ENCODE peak calls at places on chromosome 14, in ten cellular contexts. A, N, X, W, Z, D, T, S, K and L are unnamed samples.

GRCh38 chr14:80211143-80212024 is at the start of gene DIO2:
- DNase-seq in A (no peak), N (no peak), X (no peak), W (no peak), Z (peak; percentile 14), D (peak; percentile 74), T (peak; percentile 16), S (peak; percentile 81), K (no peak), L (no peak)

GRCh38 chr14:97401714-97402113 is 604.5 kb downstream of the VRK1 start:
- DNase-seq in A (no peak), N (no peak), X (no peak), W (no peak), Z (no peak), D (no peak), T (no peak), S (no peak), K (no peak), L (no peak)

GRCh38 chr14:72907886-72908285 is 14.0 kb upstream of the DPF3 start:
- DNase-seq in A (no peak), N (no peak), X (no peak), W (no peak), Z (peak; percentile 87), D (peak; percentile 92), T (peak; percentile 90), S (no peak), K (no peak), L (peak; percentile 80)

GRCh38 chr14:100030441-100031153 is 34.6 kb upstream of the EVL start:
- DNase-seq in A (peak; percentile 74), N (no peak), X (no peak), W (peak; percentile 9), Z (peak; percentile 71), D (peak; percentile 90), T (peak; percentile 68), S (no peak), K (no peak), L (peak; percentile 51)

GRCh38 chr14:61768240-61768639 is 6.0 kb downstream of the SNAPC1 start:
- DNase-seq in A (no peak), N (no peak), X (no peak), W (no peak), Z (no peak), D (no peak), T (no peak), S (no peak), K (no peak), L (no peak)

GRCh38 chr14:96091149-96091693 is 52.1 kb downstream of the C14orf132 start:
- DNase-seq in A (no peak), N (no peak), X (no peak), W (no peak), Z (no peak), D (no peak), T (no peak), S (peak; percentile 62), K (no peak), L (no peak)

GRCh38 chr14:55074662-55075061 is 23.2 kb downstream of the MAPK1IP1L start:
- DNase-seq in A (no peak), N (no peak), X (no peak), W (no peak), Z (no peak), D (peak; percentile 31), T (peak; percentile 26), S (no peak), K (no peak), L (no peak)

GRCh38 chr14:101398011-101398410 is 163.3 kb upstream of the DIO3 start:
- DNase-seq in A (no peak), N (no peak), X (no peak), W (no peak), Z (no peak), D (no peak), T (no peak), S (no peak), K (no peak), L (no peak)

GRCh38 chr14:24674204-24674970 is 40.4 kb upstream of the GZMB start:
- DNase-seq in A (no peak), N (no peak), X (no peak), W (no peak), Z (no peak), D (no peak), T (no peak), S (no peak), K (no peak), L (no peak)

GRCh38 chr14:64970776-64971451 is 1.2 kb downstream of the RAB15 start:
- DNase-seq in A (no peak), N (no peak), X (no peak), W (no peak), Z (no peak), D (peak; percentile 63), T (no peak), S (no peak), K (no peak), L (no peak)

GRCh38 chr14:89365071-89365801 is 51.8 kb downstream of the FOXN3 start:
- DNase-seq in A (no peak), N (no peak), X (peak; percentile 9), W (no peak), Z (no peak), D (no peak), T (no peak), S (no peak), K (peak; percentile 26), L (no peak)

GRCh38 chr14:70735043-70735442 is 74.3 kb downstream of the MAP3K9 start:
- DNase-seq in A (no peak), N (no peak), X (no peak), W (no peak), Z (peak; percentile 66), D (peak; percentile 20), T (peak; percentile 55), S (no peak), K (no peak), L (no peak)

GRCh38 chr14:29453045-29453444 is 474.6 kb downstream of the PRKD1 start:
- DNase-seq in A (no peak), N (no peak), X (no peak), W (no peak), Z (no peak), D (no peak), T (no peak), S (no peak), K (no peak), L (no peak)

GRCh38 chr14:26415618-26416123 is 182.2 kb downstream of the NOVA1 start:
- DNase-seq in A (no peak), N (no peak), X (no peak), W (no peak), Z (no peak), D (no peak), T (no peak), S (peak; percentile 67), K (no peak), L (peak; percentile 69)

GRCh38 chr14:69117020-69117767 is 35.7 kb downstream of the DCAF5 start:
- DNase-seq in A (no peak), N (no peak), X (no peak), W (no peak), Z (no peak), D (no peak), T (no peak), S (no peak), K (no peak), L (no peak)

GRCh38 chr14:90742709-90743108 is 73.5 kb downstream of the TTC7B start:
- DNase-seq in A (no peak), N (no peak), X (no peak), W (no peak), Z (no peak), D (no peak), T (no peak), S (no peak), K (no peak), L (no peak)

GRCh38 chr14:101372494-101372813 is 188.8 kb upstream of the DIO3 start:
- DNase-seq in A (no peak), N (no peak), X (no peak), W (no peak), Z (no peak), D (no peak), T (no peak), S (no peak), K (no peak), L (no peak)